ENCODE peak calls at places on chromosomes 16 and 17, in four cellular contexts. H is heart right ventricle, S is AG04450, V is fibroblast of mammary gland. O is an unnamed sample.

GRCh38 chr16:4970010-4970409 is 11.9 kb downstream of the SEC14L5 start:
- DNase-seq in V (no peak), S (no peak), H (no peak), O (no peak)

GRCh38 chr17:30302241-30302640 is 10.5 kb upstream of the BLMH start:
- DNase-seq in V (no peak), S (no peak), H (no peak), O (no peak)

GRCh38 chr17:62963296-62963695 is 2.7 kb upstream of the TANC2 start:
- DNase-seq in H (no peak), S (no peak), V (peak; percentile 94), O (no peak)

GRCh38 chr17:2175294-2175628 is 120.4 kb downstream of the HIC1 start:
- DNase-seq in H (no peak), S (no peak), V (peak; percentile 74), O (no peak)

GRCh38 chr17:61345081-61345480 is 54.6 kb upstream of the TBX2 start:
- DNase-seq in S (no peak), V (no peak), H (no peak), O (no peak)

GRCh38 chr16:72537684-72538083 is 365.7 kb upstream of the PMFBP1 start:
- DNase-seq in V (peak; percentile 50), H (no peak), S (no peak), O (no peak)

GRCh38 chr17:28714281-28714680 is 2.6 kb upstream of the PROCA1 start:
- DNase-seq in V (no peak), H (no peak), S (no peak), O (no peak)

GRCh38 chr17:77174928-77175720 is 34.4 kb downstream of the SEC14L1 start:
- DNase-seq in S (no peak), H (no peak), V (no peak), O (no peak)

GRCh38 chr16:4263504-4264436 is 9.1 kb downstream of the TFAP4 start:
- DNase-seq in H (peak; percentile 81), V (peak; percentile 96), S (peak; percentile 84), O (no peak)

GRCh38 chr17:78419970-78420820 is 41.7 kb downstream of the PGS1 start:
- DNase-seq in V (no peak), S (no peak), H (no peak), O (no peak)

GRCh38 chr17:58215685-58216084 is 3.4 kb downstream of the MKS1 start:
- DNase-seq in S (no peak), H (no peak), V (no peak), O (no peak)

GRCh38 chr16:1922357-1922756 is 4.1 kb upstream of the HS3ST6 start:
- DNase-seq in V (no peak), S (no peak), H (no peak), O (no peak)

GRCh38 chr17:77394540-77395295 is 253.9 kb downstream of the SEC14L1 start:
- DNase-seq in S (no peak), H (no peak), V (no peak), O (no peak)

GRCh38 chr17:18004901-18005305 is 32.2 kb downstream of the DRC3 start:
- DNase-seq in H (no peak), V (no peak), S (no peak), O (no peak)

GRCh38 chr17:42067371-42068180 is 17.2 kb upstream of the C17orf113 start:
- DNase-seq in V (peak; percentile 40), H (peak; percentile 48), S (no peak), O (peak; percentile 65)

GRCh38 chr16:75789237-75789636 is 62.9 kb upstream of the CPHXL start:
- DNase-seq in V (peak; percentile 62), H (peak; percentile 9), S (peak; percentile 4), O (no peak)

GRCh38 chr17:55413825-55414489 is 7.7 kb downstream of the MMD start:
- DNase-seq in S (no peak), V (no peak), H (no peak), O (peak; percentile 28)

GRCh38 chr16:12971216-12971615 is 69.8 kb downstream of the SHISA9 start:
- DNase-seq in H (peak; percentile 11), V (peak; percentile 88), S (no peak), O (no peak)

GRCh38 chr16:23519282-23519681 is 9.0 kb upstream of the GGA2 start:
- DNase-seq in V (no peak), H (no peak), S (no peak), O (no peak)

GRCh38 chr16:2785101-2785991 is 2.0 kb downstream of the PRSS33 start:
- DNase-seq in S (no peak), H (no peak), V (no peak), O (peak; percentile 13)

GRCh38 chr16:65214196-65214595 is 92.3 kb upstream of the CDH11 start:
- DNase-seq in H (no peak), S (no peak), V (peak; percentile 30), O (no peak)

GRCh38 chr16:23406546-23407240 is 46.3 kb downstream of the COG7 start:
- DNase-seq in S (no peak), V (peak; percentile 32), H (no peak), O (no peak)

GRCh38 chr16:79213214-79213613 is 387.3 kb downstream of the MAF start:
- DNase-seq in S (no peak), H (no peak), V (no peak), O (no peak)

GRCh38 chr17:4600563-4600962 is 16.2 kb downstream of the SMTNL2 start:
- DNase-seq in H (peak; percentile 67), V (no peak), S (no peak), O (no peak)

GRCh38 chr16:67649494-67649931 is 4.6 kb downstream of the CARMIL2 start:
- DNase-seq in V (no peak), S (no peak), H (no peak), O (no peak)

GRCh38 chr16:88383401-88384221 is 852 bp downstream of the ZNF469 start:
- DNase-seq in H (no peak), S (no peak), V (peak; percentile 53), O (no peak)

GRCh38 chr16:87829123-87829980 is 40.0 kb downstream of the SLC7A5 start:
- DNase-seq in V (no peak), H (no peak), S (no peak), O (no peak)

GRCh38 chr17:62617894-62618472 is 9.5 kb upstream of the MRC2 start:
- DNase-seq in V (peak; percentile 63), H (no peak), S (no peak), O (no peak)

GRCh38 chr17:1003972-1004768 is 7.2 kb downstream of the TIMM22 start:
- DNase-seq in S (no peak), H (no peak), V (no peak), O (no peak)

GRCh38 chr16:3774156-3774767 is 56.9 kb upstream of the TRAP1 start:
- DNase-seq in S (peak; percentile 13), H (peak; percentile 81), V (peak; percentile 69), O (no peak)

GRCh38 chr16:30183961-30184429 is 593 bp downstream of the CORO1A start:
- DNase-seq in S (no peak), H (peak; percentile 25), V (no peak), O (peak; percentile 45)

GRCh38 chr17:43584666-43585102 is 38.5 kb upstream of the ETV4 start:
- DNase-seq in V (no peak), S (no peak), H (no peak), O (no peak)

GRCh38 chr17:58119491-58119890 is 28.7 kb upstream of the OR4D1 start:
- DNase-seq in S (no peak), V (no peak), H (no peak), O (no peak)

GRCh38 chr17:6843241-6843890 is 11.8 kb upstream of the TEKT1 start:
- DNase-seq in S (no peak), H (no peak), V (peak; percentile 68), O (no peak)

GRCh38 chr17:32660496-32660895 is 173.7 kb downstream of the CDK5R1 start:
- DNase-seq in S (no peak), V (no peak), H (no peak), O (no peak)

GRCh38 chr17:964881-965280 is 14.7 kb downstream of the NXN start:
- DNase-seq in H (no peak), V (no peak), S (no peak), O (no peak)

GRCh38 chr16:72945611-72946010 is 102.3 kb downstream of the ZFHX3 start:
- DNase-seq in V (no peak), H (no peak), S (no peak), O (no peak)

GRCh38 chr16:17206712-17207111 is 264.0 kb downstream of the XYLT1 start:
- DNase-seq in H (no peak), V (peak; percentile 44), S (no peak), O (no peak)

GRCh38 chr16:17213974-17214373 is 256.8 kb downstream of the XYLT1 start:
- DNase-seq in S (no peak), H (no peak), V (peak; percentile 20), O (no peak)

GRCh38 chr16:17215306-17215705 is 255.5 kb downstream of the XYLT1 start:
- DNase-seq in H (no peak), V (no peak), S (no peak), O (no peak)

GRCh38 chr16:17213025-17213424 is 257.7 kb downstream of the XYLT1 start:
- DNase-seq in S (no peak), V (no peak), H (no peak), O (no peak)

GRCh38 chr16:17211797-17212196 is 259.0 kb downstream of the XYLT1 start:
- DNase-seq in S (no peak), H (no peak), V (peak; percentile 15), O (no peak)
- TF ChIP-seq CTCF in S (peak; percentile 32), H (peak; percentile 19), V (peak; percentile 34), O (peak; percentile 18)

DNA sequence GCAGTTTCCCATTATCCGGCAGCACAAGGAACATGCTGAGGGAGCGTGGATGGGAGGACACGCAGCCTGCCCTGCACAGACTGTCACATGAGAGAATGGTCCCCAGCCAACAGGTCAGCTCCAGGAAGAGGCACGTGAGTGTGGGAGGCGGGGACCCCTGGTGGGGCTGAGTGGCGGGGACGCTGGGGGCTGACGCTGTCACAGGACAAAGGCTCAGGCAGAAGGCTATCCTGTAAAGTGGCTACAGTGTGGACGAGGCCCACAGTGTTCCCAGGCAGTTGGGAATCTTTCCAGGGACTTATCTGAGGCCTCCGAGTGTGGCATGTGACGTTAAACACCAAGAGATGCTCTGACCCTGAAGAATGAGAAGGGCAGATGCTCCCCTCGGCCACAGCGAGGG is 30.4 kb downstream of the MBTPS1 start:
- DNase-seq in S (no peak), H (peak; percentile 69), V (no peak), O (no peak)
- TF ChIP-seq CTCF in S (no peak), H (no peak), V (no peak), O (no peak)

GRCh38 chr17:8869416-8869815 is 1.9 kb upstream of the PIK3R6 start:
- DNase-seq in V (no peak), S (no peak), H (no peak), O (no peak)
- TF ChIP-seq CTCF in V (no peak), S (no peak), H (no peak), O (no peak)

DNA sequence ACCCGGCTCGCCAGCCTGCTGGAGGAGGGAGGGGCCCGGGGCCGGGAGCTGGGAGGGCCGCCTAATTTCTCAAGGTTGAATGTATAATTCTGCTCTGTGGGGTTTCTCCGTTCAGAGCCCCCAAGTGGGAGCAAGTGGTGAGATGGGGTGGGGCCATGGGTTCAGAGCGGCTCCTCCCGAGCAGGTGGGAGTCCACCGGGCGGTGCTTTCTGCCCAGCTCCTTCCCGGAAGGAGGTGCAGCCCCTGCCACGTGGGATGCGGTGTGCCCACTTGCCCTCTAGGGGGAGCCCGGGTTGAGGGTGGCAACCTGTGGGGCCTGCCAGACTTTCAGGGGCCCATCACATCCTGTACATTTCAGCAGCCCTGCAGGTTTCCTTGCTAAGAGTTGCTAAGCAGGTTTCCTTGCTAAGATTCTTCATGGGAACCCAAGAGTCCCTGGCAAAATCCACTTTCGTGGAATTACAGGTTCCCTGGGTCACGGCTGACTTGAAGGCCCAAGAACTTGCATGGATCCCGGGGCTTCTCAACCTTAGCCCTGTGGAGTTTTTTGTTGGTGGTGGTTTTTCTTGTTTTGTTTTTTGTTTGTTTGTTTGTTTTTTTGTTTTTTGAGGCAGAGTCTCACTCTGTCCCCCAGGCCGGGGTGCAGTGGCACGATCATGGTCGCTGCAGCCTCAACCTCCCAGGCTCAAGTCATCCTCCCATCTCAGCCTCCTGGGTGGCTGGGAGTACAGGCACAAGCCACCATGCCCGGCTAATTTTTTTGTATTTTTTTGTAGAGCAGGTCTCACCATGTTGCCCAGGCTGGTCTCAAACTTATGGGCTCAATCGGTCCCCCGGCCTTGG is 196.6 kb upstream of the GSE1 start:
- DNase-seq in H (peak; percentile 45), V (peak; percentile 36), S (no peak), O (peak; percentile 65)
- TF ChIP-seq CTCF in H (peak; percentile 66), V (peak; percentile 57), S (peak; percentile 64), O (peak; percentile 66)